ENCODE peak calls at places on chromosomes 3 and 15, in eight cellular contexts. One of them, this sample, is unnamed.
A peak's percentile ranks its signal among the peaks of the same experiment; 100 is the strongest.

GRCh38 chr15:89971592-89971997 is 29.5 kb upstream of the ZNF710 start:
- DNase-seq in MG63: peak; percentile 62
- DNase-seq in stimulated activated CD8-positive, alpha-beta memory T cell treated with anti-CD3 and anti-CD28 coated beads, Interleukin-15, amount 100 ng/mL, for 1 hour: no peak
- DNase-seq in hippocampal formation: peak; percentile 30
- DNase-seq in AG04449: peak; percentile 1
- DNase-seq in NCI-H524: peak; percentile 55
- DNase-seq in NCI-H2171 treated with DMSO at 0.1 percent for 48 hours: no peak
- DNase-seq in cardiac muscle cell: peak; percentile 70
- DNase-seq in this sample: peak; percentile 27

GRCh38 chr3:48415251-48415953 is 14.5 kb downstream of the PLXNB1 start:
- DNase-seq in cardiac muscle cell: no peak
- DNase-seq in NCI-H2171 treated with DMSO at 0.1 percent for 48 hours: no peak
- DNase-seq in NCI-H524: no peak
- DNase-seq in hippocampal formation: no peak
- DNase-seq in AG04449: no peak
- DNase-seq in MG63: no peak
- DNase-seq in stimulated activated CD8-positive, alpha-beta memory T cell treated with anti-CD3 and anti-CD28 coated beads, Interleukin-15, amount 100 ng/mL, for 1 hour: no peak
- DNase-seq in this sample: no peak

GRCh38 chr15:48355377-48355776 is 24.1 kb downstream of the DUT start:
- DNase-seq in MG63: no peak
- DNase-seq in AG04449: no peak
- DNase-seq in hippocampal formation: no peak
- DNase-seq in NCI-H2171 treated with DMSO at 0.1 percent for 48 hours: no peak
- DNase-seq in NCI-H524: no peak
- DNase-seq in cardiac muscle cell: peak; percentile 71
- DNase-seq in stimulated activated CD8-positive, alpha-beta memory T cell treated with anti-CD3 and anti-CD28 coated beads, Interleukin-15, amount 100 ng/mL, for 1 hour: no peak
- DNase-seq in this sample: no peak

GRCh38 chr15:100900136-100900894 is 18.8 kb upstream of the LRRK1 start:
- DNase-seq in stimulated activated CD8-positive, alpha-beta memory T cell treated with anti-CD3 and anti-CD28 coated beads, Interleukin-15, amount 100 ng/mL, for 1 hour: no peak
- DNase-seq in NCI-H524: peak; percentile 41
- DNase-seq in hippocampal formation: no peak
- DNase-seq in MG63: no peak
- DNase-seq in AG04449: no peak
- DNase-seq in cardiac muscle cell: no peak
- DNase-seq in NCI-H2171 treated with DMSO at 0.1 percent for 48 hours: no peak
- DNase-seq in this sample: no peak

GRCh38 chr3:146037697-146038096 is 123.3 kb downstream of the PLOD2 start:
- DNase-seq in AG04449: no peak
- DNase-seq in MG63: no peak
- DNase-seq in NCI-H2171 treated with DMSO at 0.1 percent for 48 hours: no peak
- DNase-seq in NCI-H524: no peak
- DNase-seq in hippocampal formation: no peak
- DNase-seq in cardiac muscle cell: peak; percentile 47
- DNase-seq in stimulated activated CD8-positive, alpha-beta memory T cell treated with anti-CD3 and anti-CD28 coated beads, Interleukin-15, amount 100 ng/mL, for 1 hour: no peak
- DNase-seq in this sample: no peak

GRCh38 chr15:40293905-40294895 is 11.3 kb upstream of the ANKRD63 start:
- DNase-seq in NCI-H524: peak; percentile 37
- DNase-seq in AG04449: no peak
- DNase-seq in cardiac muscle cell: no peak
- DNase-seq in hippocampal formation: no peak
- DNase-seq in stimulated activated CD8-positive, alpha-beta memory T cell treated with anti-CD3 and anti-CD28 coated beads, Interleukin-15, amount 100 ng/mL, for 1 hour: no peak
- DNase-seq in NCI-H2171 treated with DMSO at 0.1 percent for 48 hours: no peak
- DNase-seq in MG63: no peak
- DNase-seq in this sample: peak; percentile 55

GRCh38 chr15:40111888-40112287 is 3.2 kb upstream of the BMF start:
- DNase-seq in NCI-H524: no peak
- DNase-seq in AG04449: no peak
- DNase-seq in hippocampal formation: no peak
- DNase-seq in cardiac muscle cell: no peak
- DNase-seq in MG63: no peak
- DNase-seq in NCI-H2171 treated with DMSO at 0.1 percent for 48 hours: no peak
- DNase-seq in stimulated activated CD8-positive, alpha-beta memory T cell treated with anti-CD3 and anti-CD28 coated beads, Interleukin-15, amount 100 ng/mL, for 1 hour: no peak
- DNase-seq in this sample: no peak

GRCh38 chr15:83210619-83211018 is 3.0 kb upstream of the HDGFL3 start:
- DNase-seq in MG63: peak; percentile 2
- DNase-seq in hippocampal formation: no peak
- DNase-seq in cardiac muscle cell: peak; percentile 17
- DNase-seq in stimulated activated CD8-positive, alpha-beta memory T cell treated with anti-CD3 and anti-CD28 coated beads, Interleukin-15, amount 100 ng/mL, for 1 hour: no peak
- DNase-seq in NCI-H2171 treated with DMSO at 0.1 percent for 48 hours: no peak
- DNase-seq in NCI-H524: peak; percentile 79
- DNase-seq in AG04449: peak; percentile 17
- DNase-seq in this sample: no peak

GRCh38 chr3:137509354-137510045 is 254.6 kb upstream of the SOX14 start:
- DNase-seq in stimulated activated CD8-positive, alpha-beta memory T cell treated with anti-CD3 and anti-CD28 coated beads, Interleukin-15, amount 100 ng/mL, for 1 hour: no peak
- DNase-seq in cardiac muscle cell: no peak
- DNase-seq in MG63: no peak
- DNase-seq in AG04449: no peak
- DNase-seq in NCI-H2171 treated with DMSO at 0.1 percent for 48 hours: peak; percentile 84
- DNase-seq in hippocampal formation: no peak
- DNase-seq in NCI-H524: peak; percentile 94
- DNase-seq in this sample: no peak

GRCh38 chr15:92832992-92833438 is 67.1 kb upstream of the CHD2 start:
- DNase-seq in AG04449: no peak
- DNase-seq in hippocampal formation: no peak
- DNase-seq in NCI-H524: no peak
- DNase-seq in NCI-H2171 treated with DMSO at 0.1 percent for 48 hours: no peak
- DNase-seq in cardiac muscle cell: peak; percentile 63
- DNase-seq in stimulated activated CD8-positive, alpha-beta memory T cell treated with anti-CD3 and anti-CD28 coated beads, Interleukin-15, amount 100 ng/mL, for 1 hour: no peak
- DNase-seq in MG63: no peak
- DNase-seq in this sample: no peak

This sample was measured in caudate nucleus.